ENCODE peak calls at places on chromosomes 16 and 17, in five cellular contexts. One of them, this sample, is unnamed.
A peak's percentile ranks its signal among the peaks of the same experiment; 100 is the strongest.

GRCh38 chr17:17051791-17052461 is 9.7 kb downstream of the MPRIP start:
- DNase-seq in endothelial cell of umbilical vein: no peak
- DNase-seq in Peyer's patch: peak; percentile 74
- DNase-seq in body of pancreas: peak; percentile 56
- DNase-seq in GM12892: no peak
- DNase-seq in this sample: no peak

GRCh38 chr16:87201052-87201451 is 116.1 kb downstream of the C16orf95 start:
- DNase-seq in endothelial cell of umbilical vein: peak; percentile 34
- DNase-seq in Peyer's patch: no peak
- DNase-seq in body of pancreas: peak; percentile 27
- DNase-seq in GM12892: no peak
- DNase-seq in this sample: no peak

GRCh38 chr17:62895650-62896301 is 70.3 kb upstream of the TANC2 start:
- DNase-seq in endothelial cell of umbilical vein: no peak
- DNase-seq in Peyer's patch: no peak
- DNase-seq in body of pancreas: no peak
- DNase-seq in GM12892: no peak
- DNase-seq in this sample: no peak

GRCh38 chr17:30961213-30962188 is 9.3 kb upstream of the RNF135 start:
- DNase-seq in endothelial cell of umbilical vein: no peak
- DNase-seq in Peyer's patch: no peak
- DNase-seq in body of pancreas: no peak
- DNase-seq in GM12892: no peak
- DNase-seq in this sample: no peak

GRCh38 chr16:4369006-4369766 is 2.5 kb upstream of the VASN start:
- DNase-seq in endothelial cell of umbilical vein: no peak
- DNase-seq in Peyer's patch: no peak
- DNase-seq in body of pancreas: no peak
- DNase-seq in GM12892: no peak
- DNase-seq in this sample: no peak

GRCh38 chr16:69501956-69502457 is 63.8 kb upstream of the NFAT5 start:
- DNase-seq in endothelial cell of umbilical vein: no peak
- DNase-seq in Peyer's patch: no peak
- DNase-seq in body of pancreas: no peak
- DNase-seq in GM12892: no peak
- DNase-seq in this sample: no peak

GRCh38 chr17:80940171-80941123 is 51.2 kb upstream of the CHMP6 start:
- DNase-seq in endothelial cell of umbilical vein: no peak
- DNase-seq in Peyer's patch: no peak
- DNase-seq in body of pancreas: peak; percentile 4
- DNase-seq in GM12892: no peak
- DNase-seq in this sample: no peak

GRCh38 chr16:4212207-4212933 is 29.5 kb downstream of the SRL start:
- DNase-seq in endothelial cell of umbilical vein: no peak
- DNase-seq in Peyer's patch: no peak
- DNase-seq in body of pancreas: no peak
- DNase-seq in GM12892: no peak
- DNase-seq in this sample: no peak

GRCh38 chr17:56785396-56785795 is 48.3 kb downstream of the C17orf67 start:
- DNase-seq in endothelial cell of umbilical vein: no peak
- DNase-seq in Peyer's patch: no peak
- DNase-seq in body of pancreas: no peak
- DNase-seq in GM12892: no peak
- DNase-seq in this sample: no peak

GRCh38 chr17:49730078-49730786 is 22.5 kb upstream of the SLC35B1 start:
- DNase-seq in endothelial cell of umbilical vein: peak; percentile 64
- DNase-seq in Peyer's patch: peak; percentile 56
- DNase-seq in body of pancreas: peak; percentile 87
- DNase-seq in GM12892: no peak
- DNase-seq in this sample: no peak

GRCh38 chr16:87042551-87043272 is 274.5 kb downstream of the C16orf95 start:
- DNase-seq in endothelial cell of umbilical vein: no peak
- DNase-seq in Peyer's patch: no peak
- DNase-seq in body of pancreas: peak; percentile 34
- DNase-seq in GM12892: no peak
- DNase-seq in this sample: no peak

GRCh38 chr16:88966986-88967799 is 9.8 kb downstream of the CBFA2T3 start:
- DNase-seq in endothelial cell of umbilical vein: no peak
- DNase-seq in Peyer's patch: no peak
- DNase-seq in body of pancreas: no peak
- DNase-seq in GM12892: no peak
- DNase-seq in this sample: no peak

GRCh38 chr17:79813826-79814623 is 17.1 kb upstream of the CBX8 start:
- DNase-seq in endothelial cell of umbilical vein: no peak
- DNase-seq in Peyer's patch: no peak
- DNase-seq in body of pancreas: no peak
- DNase-seq in GM12892: no peak
- DNase-seq in this sample: no peak

GRCh38 chr17:15490634-15491261 is 23.3 kb upstream of the CDRT4 start:
- DNase-seq in endothelial cell of umbilical vein: peak; percentile 93
- DNase-seq in Peyer's patch: peak; percentile 86
- DNase-seq in body of pancreas: peak; percentile 23
- DNase-seq in GM12892: no peak
- DNase-seq in this sample: peak; percentile 97

GRCh38 chr16:19274178-19274797 is 11.2 kb upstream of the CLEC19A start:
- DNase-seq in endothelial cell of umbilical vein: no peak
- DNase-seq in Peyer's patch: no peak
- DNase-seq in body of pancreas: peak; percentile 9
- DNase-seq in GM12892: no peak
- DNase-seq in this sample: no peak

GRCh38 chr17:68305132-68305531 is 13.8 kb downstream of the ARSG start:
- DNase-seq in endothelial cell of umbilical vein: peak; percentile 84
- DNase-seq in Peyer's patch: no peak
- DNase-seq in body of pancreas: no peak
- DNase-seq in GM12892: no peak
- DNase-seq in this sample: no peak

GRCh38 chr16:67207116-67207856 is 8.4 kb downstream of the ELMO3 start:
- DNase-seq in endothelial cell of umbilical vein: no peak
- DNase-seq in Peyer's patch: no peak
- DNase-seq in body of pancreas: no peak
- DNase-seq in GM12892: no peak
- DNase-seq in this sample: no peak

GRCh38 chr17:58277107-58277506 is 3.6 kb downstream of the MPO start:
- DNase-seq in endothelial cell of umbilical vein: no peak
- DNase-seq in Peyer's patch: no peak
- DNase-seq in body of pancreas: no peak
- DNase-seq in GM12892: no peak
- DNase-seq in this sample: peak; percentile 41

GRCh38 chr16:74107795-74108610 is 188.6 kb upstream of the PSMD7 start:
- DNase-seq in endothelial cell of umbilical vein: peak; percentile 25
- DNase-seq in Peyer's patch: no peak
- DNase-seq in body of pancreas: peak; percentile 84
- DNase-seq in GM12892: no peak
- DNase-seq in this sample: peak; percentile 54

GRCh38 chr16:46932802-46933201 is 40.7 kb downstream of the DNAJA2 start:
- DNase-seq in endothelial cell of umbilical vein: no peak
- DNase-seq in Peyer's patch: no peak
- DNase-seq in body of pancreas: peak; percentile 27
- DNase-seq in GM12892: no peak
- DNase-seq in this sample: no peak

GRCh38 chr17:45307290-45308015 is 9.4 kb downstream of the MAP3K14 start:
- DNase-seq in endothelial cell of umbilical vein: peak; percentile 88
- DNase-seq in Peyer's patch: no peak
- DNase-seq in body of pancreas: peak; percentile 48
- DNase-seq in GM12892: no peak
- DNase-seq in this sample: peak; percentile 21

GRCh38 chr16:16890964-16891363 is 512.0 kb downstream of the NPIPA7 start:
- DNase-seq in endothelial cell of umbilical vein: no peak
- DNase-seq in Peyer's patch: no peak
- DNase-seq in body of pancreas: no peak
- DNase-seq in GM12892: no peak
- DNase-seq in this sample: peak; percentile 2
- TF ChIP-seq POLR2A in endothelial cell of umbilical vein: no peak
- TF ChIP-seq POLR2A in Peyer's patch: no peak
- TF ChIP-seq POLR2A in body of pancreas: no peak
- TF ChIP-seq POLR2A in GM12892: no peak
- TF ChIP-seq POLR2A in this sample: no peak

DNA sequence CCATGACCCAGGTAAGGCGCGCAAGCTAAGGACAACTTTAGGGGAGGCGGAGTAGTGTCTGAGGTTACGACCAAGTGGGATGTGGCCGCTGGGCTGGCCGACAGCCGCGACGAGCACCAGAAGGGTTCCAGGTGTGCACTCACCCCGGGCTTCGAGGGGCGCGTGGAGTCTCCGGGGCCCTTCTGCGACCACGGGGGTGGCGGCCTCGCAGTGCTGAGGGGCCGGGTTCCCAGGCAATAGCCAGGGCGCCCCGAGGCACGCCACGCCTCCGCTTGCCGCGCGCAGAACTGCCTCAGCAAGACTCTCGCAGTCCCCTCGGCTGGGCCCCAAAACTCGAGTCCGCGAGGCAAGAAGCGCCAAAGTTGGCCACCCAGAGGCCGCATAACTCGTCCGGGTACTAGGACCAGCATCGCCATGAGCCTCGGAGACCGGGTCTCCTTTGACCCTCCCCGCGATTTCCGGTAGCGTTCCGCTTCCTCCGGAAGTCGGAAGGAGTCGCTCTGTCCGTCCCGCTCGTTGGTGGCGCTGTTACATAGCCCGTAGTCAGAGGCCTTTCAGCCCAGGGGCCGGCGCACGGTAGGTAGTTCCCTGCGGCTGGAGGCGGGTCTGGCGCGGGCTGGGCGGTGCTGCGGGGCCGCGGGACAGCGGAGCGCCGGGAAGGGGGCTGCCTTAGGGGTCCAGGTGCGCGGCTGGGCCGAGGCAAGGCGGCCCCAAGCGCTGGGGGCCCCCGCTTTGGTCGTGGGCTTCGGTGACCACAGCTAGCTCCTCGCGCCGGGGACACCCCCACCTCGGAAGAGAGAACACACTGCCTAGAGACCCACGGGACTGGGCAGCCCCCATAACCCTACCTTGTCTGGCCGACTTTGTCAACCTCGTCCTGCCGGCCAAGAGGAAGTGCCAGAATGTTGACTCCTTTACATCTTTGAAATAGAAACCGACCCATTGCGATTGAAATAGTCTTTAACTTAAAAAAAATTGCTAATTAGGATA is at the start of the genes ADPRM and SCO1:
- DNase-seq in endothelial cell of umbilical vein: peak; percentile 93
- DNase-seq in Peyer's patch: peak; percentile 94
- DNase-seq in body of pancreas: peak; percentile 96
- DNase-seq in GM12892: peak; percentile 80
- DNase-seq in this sample: peak; percentile 95
- TF ChIP-seq POLR2A in endothelial cell of umbilical vein: peak; percentile 85
- TF ChIP-seq POLR2A in Peyer's patch: peak; percentile 96
- TF ChIP-seq POLR2A in body of pancreas: peak; percentile 90
- TF ChIP-seq POLR2A in GM12892: peak; percentile 96
- TF ChIP-seq POLR2A in this sample: peak; percentile 94

GRCh38 chr17:66255112-66255511 is 25.9 kb upstream of the APOH start:
- DNase-seq in endothelial cell of umbilical vein: peak; percentile 74
- DNase-seq in Peyer's patch: no peak
- DNase-seq in body of pancreas: peak; percentile 28
- DNase-seq in GM12892: no peak
- DNase-seq in this sample: peak; percentile 56
- TF ChIP-seq POLR2A in endothelial cell of umbilical vein: no peak
- TF ChIP-seq POLR2A in Peyer's patch: no peak
- TF ChIP-seq POLR2A in body of pancreas: no peak
- TF ChIP-seq POLR2A in GM12892: no peak
- TF ChIP-seq POLR2A in this sample: no peak

GRCh38 chr17:78174332-78174869 is 6.0 kb downstream of the SYNGR2 start:
- DNase-seq in endothelial cell of umbilical vein: peak; percentile 73
- DNase-seq in Peyer's patch: peak; percentile 92
- DNase-seq in body of pancreas: peak; percentile 96
- DNase-seq in GM12892: no peak
- DNase-seq in this sample: no peak
- TF ChIP-seq POLR2A in endothelial cell of umbilical vein: no peak
- TF ChIP-seq POLR2A in Peyer's patch: peak; percentile 54
- TF ChIP-seq POLR2A in body of pancreas: peak; percentile 82
- TF ChIP-seq POLR2A in GM12892: peak; percentile 90
- TF ChIP-seq POLR2A in this sample: no peak

GRCh38 chr17:2049333-2050245 is 5.3 kb upstream of the HIC1 start:
- DNase-seq in endothelial cell of umbilical vein: peak; percentile 78
- DNase-seq in Peyer's patch: peak; percentile 91
- DNase-seq in body of pancreas: peak; percentile 88
- DNase-seq in GM12892: peak; percentile 76
- DNase-seq in this sample: peak; percentile 87

GRCh38 chr17:2050246-2050866 is 4.5 kb upstream of the HIC1 start:
- DNase-seq in endothelial cell of umbilical vein: peak; percentile 41
- DNase-seq in Peyer's patch: peak; percentile 82
- DNase-seq in body of pancreas: peak; percentile 74
- DNase-seq in GM12892: no peak
- DNase-seq in this sample: peak; percentile 82

GRCh38 chr17:2050871-2051387 is 4.0 kb upstream of the HIC1 start:
- DNase-seq in endothelial cell of umbilical vein: no peak
- DNase-seq in Peyer's patch: no peak
- DNase-seq in body of pancreas: no peak
- DNase-seq in GM12892: no peak
- DNase-seq in this sample: peak; percentile 39

GRCh38 chr17:2047590-2047989 is 5.8 kb downstream of the OVCA2 start:
- DNase-seq in endothelial cell of umbilical vein: no peak
- DNase-seq in Peyer's patch: no peak
- DNase-seq in body of pancreas: no peak
- DNase-seq in GM12892: no peak
- DNase-seq in this sample: no peak

DNA sequence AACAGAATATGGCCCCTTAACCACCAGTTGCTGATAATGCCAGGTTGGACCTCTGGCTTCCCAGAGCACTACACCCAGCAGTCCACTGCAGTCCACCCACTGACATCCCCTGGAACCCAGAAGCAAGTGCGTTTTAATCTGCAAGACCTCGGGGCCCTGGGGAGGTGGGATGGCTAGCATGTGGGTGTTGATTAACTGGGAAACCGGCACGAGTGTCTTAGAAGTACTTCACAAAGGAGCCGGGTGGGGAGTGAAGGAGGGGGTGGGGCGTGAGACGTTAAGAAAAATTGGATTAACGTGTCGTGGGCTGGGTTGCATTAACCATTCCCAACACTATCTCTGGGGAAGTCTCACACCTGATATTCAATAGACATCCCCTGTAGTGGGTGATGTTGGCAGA is 6.1 kb upstream of the HIC1 start:
- DNase-seq in endothelial cell of umbilical vein: no peak
- DNase-seq in Peyer's patch: no peak
- DNase-seq in body of pancreas: no peak
- DNase-seq in GM12892: no peak
- DNase-seq in this sample: peak; percentile 33
- TF ChIP-seq POLR2A in endothelial cell of umbilical vein: no peak
- TF ChIP-seq POLR2A in Peyer's patch: no peak
- TF ChIP-seq POLR2A in body of pancreas: no peak
- TF ChIP-seq POLR2A in GM12892: no peak
- TF ChIP-seq POLR2A in this sample: no peak

DNA sequence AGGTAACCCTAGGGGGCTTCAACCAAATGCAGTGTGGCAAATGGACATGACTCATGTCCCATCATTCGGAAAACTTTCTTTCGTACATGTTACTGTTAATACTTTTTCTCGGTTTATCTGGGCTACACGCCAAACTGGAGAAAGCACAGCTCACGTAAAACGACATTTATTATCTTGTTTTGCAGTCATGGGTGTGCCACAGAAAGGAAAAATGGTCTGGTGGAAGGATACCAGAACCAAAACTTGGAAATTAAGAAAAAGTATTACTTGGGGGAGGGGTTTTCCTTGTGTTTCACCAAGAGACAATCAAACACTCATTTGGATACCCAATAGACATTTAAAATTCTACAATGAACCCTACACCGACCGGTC is 23.6 kb downstream of the ALOX15B start:
- DNase-seq in endothelial cell of umbilical vein: peak; percentile 60
- DNase-seq in Peyer's patch: no peak
- DNase-seq in body of pancreas: no peak
- DNase-seq in GM12892: no peak
- DNase-seq in this sample: peak; percentile 86
- TF ChIP-seq POLR2A in endothelial cell of umbilical vein: no peak
- TF ChIP-seq POLR2A in Peyer's patch: no peak
- TF ChIP-seq POLR2A in body of pancreas: no peak
- TF ChIP-seq POLR2A in GM12892: no peak
- TF ChIP-seq POLR2A in this sample: no peak

This sample was measured in erythroblast.